ENCODE peak calls at places on chromosomes 2 and 18, in six cellular contexts. H is endothelial cell of umbilical vein, Q is K562, Z is NB4, Y is GM12878, P is HepG2. R is an unnamed sample.

GRCh38 chr2:11656671-11657101 is 13.3 kb downstream of the NTSR2 start:
- DNase-seq in P (no peak), Z (no peak), Y (no peak), Q (peak; percentile 36), H (no peak), R (no peak)

GRCh38 chr2:118013221-118013723 is 598 bp downstream of the CCDC93 start:
- DNase-seq in Q (peak; percentile 65), H (peak; percentile 21), Z (peak; percentile 64), Y (no peak), P (peak; percentile 44), R (peak; percentile 55)

GRCh38 chr2:204850576-204850975 is 305.3 kb downstream of the PARD3B start:
- DNase-seq in Q (no peak), Z (no peak), Y (no peak), H (no peak), P (no peak), R (no peak)

GRCh38 chr2:176567361-176567760 is 298.1 kb downstream of the MTX2 start:
- DNase-seq in Y (no peak), Q (no peak), P (no peak), H (no peak), Z (no peak), R (no peak)

GRCh38 chr2:110837421-110838409 is 105.3 kb downstream of the ACOXL start:
- DNase-seq in Y (no peak), H (no peak), Z (no peak), P (no peak), Q (no peak), R (no peak)

GRCh38 chr2:648476-649424 is 28.5 kb downstream of the TMEM18 start:
- DNase-seq in P (no peak), Q (no peak), Z (no peak), H (no peak), Y (no peak), R (no peak)

GRCh38 chr2:31387850-31388249 is 26.7 kb downstream of the XDH start:
- DNase-seq in Q (no peak), Y (no peak), Z (no peak), H (no peak), P (no peak), R (no peak)

GRCh38 chr2:191952515-191953270 is 105.8 kb upstream of the CAVIN2 start:
- DNase-seq in Y (no peak), P (no peak), H (no peak), Z (no peak), Q (no peak), R (no peak)

GRCh38 chr2:67037655-67038054 is 359.5 kb upstream of the ETAA1 start:
- DNase-seq in H (no peak), Q (no peak), Z (no peak), P (no peak), Y (no peak), R (no peak)

GRCh38 chr18:40371673-40372072 is 1583.4 kb upstream of the PIK3C3 start:
- DNase-seq in H (peak; percentile 88), P (no peak), Z (no peak), Y (no peak), Q (no peak), R (no peak)

GRCh38 chr18:12883003-12883683 is 894 bp downstream of the PTPN2 start:
- DNase-seq in Y (no peak), Q (no peak), Z (no peak), P (no peak), H (peak; percentile 41), R (no peak)

GRCh38 chr18:51383711-51384110 is 186.2 kb upstream of the MEX3C start:
- DNase-seq in H (no peak), Y (no peak), Q (no peak), Z (no peak), P (no peak), R (no peak)

GRCh38 chr2:171754254-171754939 is 67.1 kb downstream of the DYNC1I2 start:
- DNase-seq in Z (no peak), H (no peak), Y (no peak), P (no peak), Q (no peak), R (no peak)

GRCh38 chr2:106975641-106976040 is 89.7 kb upstream of the ST6GAL2 start:
- DNase-seq in P (no peak), Y (no peak), H (no peak), Z (no peak), Q (no peak), R (no peak)

GRCh38 chr18:67476585-67476984 is 39.9 kb downstream of the DSEL start:
- DNase-seq in H (no peak), P (no peak), Q (no peak), Z (no peak), Y (no peak), R (no peak)

GRCh38 chr2:218383892-218384519 is 1.9 kb downstream of the SLC11A1 start:
- DNase-seq in Y (no peak), H (no peak), P (no peak), Q (no peak), Z (peak; percentile 55), R (no peak)

GRCh38 chr2:218384975-218385374 is 2.9 kb downstream of the SLC11A1 start:
- DNase-seq in Y (no peak), H (no peak), Q (no peak), P (no peak), Z (no peak), R (no peak)

GRCh38 chr2:218386505-218387368 is 4.7 kb downstream of the SLC11A1 start:
- DNase-seq in Y (no peak), Q (no peak), H (no peak), P (no peak), Z (no peak), R (no peak)

GRCh38 chr2:218389333-218390150 is 7.5 kb downstream of the SLC11A1 start:
- DNase-seq in Z (no peak), P (peak; percentile 79), H (no peak), Q (no peak), Y (no peak), R (no peak)

DNA sequence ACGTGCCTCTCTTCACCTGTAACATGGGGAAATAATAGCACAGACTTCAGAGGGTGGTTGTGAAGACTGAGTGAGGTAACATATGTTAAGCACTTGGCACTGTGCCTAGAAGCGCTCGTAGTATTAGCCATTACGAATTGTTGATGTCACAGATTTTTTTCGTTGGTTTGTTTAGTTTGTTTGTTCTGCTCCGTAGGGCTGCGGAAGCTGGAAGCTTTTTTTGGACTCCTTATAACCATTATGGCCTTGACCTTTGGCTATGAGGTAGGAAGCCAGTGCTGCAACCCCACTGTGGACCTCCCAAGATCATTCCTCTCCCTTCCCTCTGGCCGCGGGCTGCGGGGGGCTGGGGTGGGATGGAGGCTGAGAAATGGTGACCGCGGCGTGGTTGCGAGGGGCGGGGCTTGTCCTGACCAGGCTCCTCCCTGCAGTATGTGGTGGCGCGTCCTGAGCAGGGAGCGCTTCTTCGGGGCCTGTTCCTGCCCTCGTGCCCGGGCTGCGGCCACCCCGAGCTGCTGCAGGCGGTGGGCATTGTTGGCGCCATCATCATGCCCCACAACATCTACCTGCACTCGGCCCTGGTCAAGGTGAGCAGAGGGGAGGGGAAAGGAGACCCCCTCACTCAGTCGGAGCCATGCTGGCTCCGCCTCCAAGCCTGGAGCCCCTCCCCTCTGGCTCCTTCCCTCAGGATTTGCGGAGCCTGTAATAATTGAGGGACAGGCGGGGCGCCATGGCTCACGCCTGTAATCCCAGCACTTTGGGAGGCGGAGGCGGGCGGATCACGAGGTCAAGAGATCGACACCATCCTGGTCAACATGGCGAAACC is 5.5 kb downstream of the SLC11A1 start:
- DNase-seq in Z (no peak), P (peak; percentile 86), Q (no peak), Y (no peak), H (peak; percentile 76), R (peak; percentile 74)
- TF ChIP-seq MYC in Z (no peak), P (no peak), Q (no peak), Y (no peak), H (no peak), R (no peak)

DNA sequence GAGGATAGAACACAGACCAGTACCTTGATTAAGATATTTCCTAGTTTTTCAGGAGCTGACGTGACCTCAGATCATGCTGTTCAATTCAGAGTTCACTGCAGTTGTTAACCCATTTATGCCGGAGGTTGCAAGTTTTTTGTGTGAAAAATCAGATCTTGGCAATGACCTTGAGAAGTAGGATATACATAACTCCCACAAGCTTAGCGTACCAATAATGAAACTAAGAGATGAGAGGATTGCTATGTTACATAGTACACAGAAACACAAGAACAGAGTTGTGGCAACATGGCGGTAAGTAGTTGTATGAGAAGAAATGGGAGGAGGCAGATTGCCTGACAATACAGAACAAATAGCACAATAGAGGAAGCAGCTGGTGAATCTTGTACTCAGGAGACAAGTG is 39.1 kb downstream of the PPIG start:
- DNase-seq in P (no peak), Y (no peak), Q (no peak), Z (no peak), H (no peak), R (no peak)
- TF ChIP-seq MYC in P (no peak), Y (no peak), Q (no peak), Z (no peak), H (no peak), R (no peak)

DNA sequence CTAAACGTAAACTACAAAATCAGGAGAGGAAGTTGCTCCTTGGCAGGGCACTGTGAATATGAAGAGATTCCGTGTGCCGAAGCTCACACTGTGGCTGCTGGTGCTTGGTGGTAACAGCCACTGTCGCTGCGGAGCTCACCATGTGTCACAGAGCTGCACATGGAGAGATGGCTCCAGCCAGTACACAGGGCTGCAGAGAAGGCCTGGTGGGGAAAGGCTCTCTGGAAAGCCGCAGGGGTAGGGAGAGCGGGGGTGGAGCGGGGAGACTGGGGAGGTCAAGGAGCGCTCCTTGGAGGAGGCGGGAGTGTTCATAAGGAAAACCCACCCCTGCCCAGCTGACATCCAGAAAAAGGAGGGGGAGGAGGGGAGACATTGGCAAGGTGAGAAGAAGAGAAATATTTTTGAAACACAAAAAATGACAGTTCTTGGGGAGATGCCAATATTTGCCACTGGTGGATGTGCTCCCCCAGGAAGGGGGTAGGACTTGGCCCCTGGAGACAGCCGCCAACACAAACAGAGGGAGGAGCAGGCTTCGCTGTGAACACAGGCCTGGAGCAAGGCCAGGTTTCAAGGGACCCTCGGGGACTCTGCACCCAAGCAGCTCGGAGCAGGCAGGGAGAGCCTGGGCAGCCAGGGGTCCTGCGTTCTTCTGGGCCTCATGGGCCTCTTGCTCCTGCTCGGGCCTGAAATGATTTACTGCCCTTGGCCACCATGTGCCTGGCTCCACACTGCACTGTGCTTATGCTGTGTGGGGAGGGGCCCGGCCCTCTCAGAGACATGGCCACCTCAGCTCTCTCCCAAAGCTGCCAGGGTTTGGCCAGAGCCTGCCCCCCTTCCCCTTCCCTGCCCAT is 102.6 kb upstream of the GLI2 start:
- DNase-seq in Q (no peak), Y (no peak), P (peak; percentile 50), H (no peak), Z (no peak), R (no peak)
- TF ChIP-seq MYC in Q (no peak), Y (no peak), P (no peak), H (no peak), Z (no peak), R (no peak)

GRCh38 chr2:34031097-34031496 is 432.0 kb upstream of the FAM98A start:
- DNase-seq in P (no peak), H (no peak), Z (no peak), Y (no peak), Q (no peak), R (no peak)

GRCh38 chr2:34030273-34030672 is 431.2 kb upstream of the FAM98A start:
- DNase-seq in P (no peak), Z (no peak), H (no peak), Q (no peak), Y (no peak), R (no peak)

GRCh38 chr2:34029073-34029472 is 430.0 kb upstream of the FAM98A start:
- DNase-seq in Z (no peak), Y (no peak), Q (no peak), P (no peak), H (no peak), R (no peak)

DNA sequence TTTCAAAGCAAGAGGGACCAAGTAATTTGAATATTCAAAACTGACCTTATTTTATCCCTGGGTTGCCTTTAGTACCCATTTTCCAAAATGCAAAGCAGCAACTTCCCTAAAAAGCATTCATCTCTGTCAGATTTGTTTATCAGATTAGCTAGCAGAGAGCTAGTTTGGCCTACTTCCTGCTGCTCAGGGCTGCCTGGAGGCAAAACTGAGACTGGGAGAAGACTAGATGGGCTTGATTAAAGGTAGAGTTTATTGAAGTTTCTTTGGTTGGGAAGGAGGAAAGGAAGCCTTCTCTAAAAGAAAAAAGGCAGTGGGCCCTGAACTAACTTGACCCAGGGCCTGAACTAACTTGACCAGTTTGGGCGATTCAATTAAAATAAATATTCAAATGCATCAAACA is 426.1 kb upstream of the FAM98A start:
- DNase-seq in Z (no peak), Q (no peak), Y (no peak), P (no peak), H (no peak), R (no peak)
- TF ChIP-seq MYC in Z (no peak), Q (no peak), Y (no peak), P (no peak), H (no peak), R (no peak)

R was measured in A549.